ENCODE peak calls at places on chromosomes 6 and 20, in six cellular contexts. H is amniotic stem cell, W is dermis blood vessel endothelial cell, U is RWPE1, B is endothelial cell, X is C1 segment of cervical spinal cord. Z is an unnamed sample.

GRCh38 chr20:7327815-7328214 is 560.3 kb downstream of the BMP2 start:
- DNase-seq in H (no peak), W (no peak), U (no peak), B (no peak), X (no peak), Z (no peak)

GRCh38 chr20:24470782-24471582 is 1.6 kb downstream of the SYNDIG1 start:
- DNase-seq in H (no peak), W (no peak), U (no peak), B (peak), X (peak), Z (no peak)

GRCh38 chr6:30613251-30614043 is 3.6 kb downstream of the PPP1R10 start:
- DNase-seq in H (no peak), W (peak), U (no peak), B (no peak), X (no peak), Z (no peak)

GRCh38 chr6:153957409-153957808 is 81.6 kb upstream of the OPRM1 start:
- DNase-seq in H (no peak), W (no peak), U (no peak), B (no peak), X (no peak), Z (no peak)

GRCh38 chr6:47663462-47664216 is 34.7 kb upstream of the ADGRF4 start:
- DNase-seq in H (no peak), W (no peak), U (no peak), B (no peak), X (no peak), Z (no peak)

GRCh38 chr6:4896401-4896800 is 107.4 kb downstream of the RPP40 start:
- DNase-seq in H (no peak), W (no peak), U (no peak), B (no peak), X (no peak), Z (no peak)

GRCh38 chr20:53783768-53784167 is 190.1 kb upstream of the ZNF217 start:
- DNase-seq in H (no peak), W (no peak), U (no peak), B (no peak), X (no peak), Z (no peak)

GRCh38 chr6:111175135-111175534 is 87.8 kb downstream of the SLC16A10 start:
- DNase-seq in H (no peak), W (no peak), U (no peak), B (no peak), X (no peak), Z (no peak)

GRCh38 chr20:4434681-4435080 is 287.0 kb upstream of the PRND start:
- DNase-seq in H (no peak), W (no peak), U (no peak), B (no peak), X (no peak), Z (no peak)

GRCh38 chr6:6221829-6222535 is 98.5 kb downstream of the F13A1 start:
- DNase-seq in H (no peak), W (peak), U (no peak), B (peak), X (no peak), Z (peak)

GRCh38 chr20:1331101-1331500 is 2.2 kb upstream of the SDCBP2 start:
- DNase-seq in H (no peak), W (no peak), U (no peak), B (no peak), X (no peak), Z (no peak)

GRCh38 chr20:49287555-49288249 is 9.8 kb upstream of the ZNFX1 start:
- DNase-seq in H (no peak), W (peak), U (no peak), B (no peak), X (no peak), Z (no peak)

GRCh38 chr6:3609388-3609787 is 142.1 kb downstream of the PXDC1 start:
- DNase-seq in H (no peak), W (no peak), U (no peak), B (no peak), X (no peak), Z (no peak)

GRCh38 chr20:12581644-12582350 is 427.0 kb upstream of the SPTLC3 start:
- DNase-seq in H (no peak), W (no peak), U (no peak), B (no peak), X (no peak), Z (peak)

GRCh38 chr6:158002951-158003853 is 21.5 kb downstream of the SYNJ2 start:
- DNase-seq in H (peak), W (peak), U (no peak), B (no peak), X (peak), Z (no peak)

GRCh38 chr6:164693934-164694333 is 615.5 kb downstream of the C6orf118 start:
- DNase-seq in H (no peak), W (no peak), U (no peak), B (no peak), X (peak), Z (no peak)